ENCODE peak calls at places on chromosomes 13 and 19, in ten cellular contexts. B, R, G, D, K, Q, F, H, J and C are unnamed samples.
A peak's percentile ranks its signal among the peaks of the same experiment; 100 is the strongest.

GRCh38 chr19:35013047-35013819 is 13.1 kb downstream of the GRAMD1A start:
- DNase-seq in K (peak; percentile 84), Q (peak; percentile 87), H (peak; percentile 81), G (peak; percentile 89), R (peak; percentile 64), J (peak; percentile 85), F (no peak), D (peak; percentile 76), B (peak; percentile 86), C (peak; percentile 80)

GRCh38 chr19:9885077-9885552 is 50.0 kb downstream of the PIN1 start:
- DNase-seq in Q (peak; percentile 56), K (no peak), R (no peak), D (no peak), H (peak; percentile 28), B (no peak), G (no peak), J (no peak), F (no peak), C (peak; percentile 9)

GRCh38 chr13:48318714-48319457 is 15.3 kb downstream of the RB1 start:
- DNase-seq in Q (no peak), J (no peak), G (peak; percentile 71), K (peak; percentile 60), B (no peak), D (no peak), R (no peak), H (peak; percentile 24), F (no peak), C (no peak)

GRCh38 chr19:39765091-39766076 is 13.3 kb upstream of the LEUTX start:
- DNase-seq in D (peak; percentile 61), F (peak; percentile 24), K (peak; percentile 43), Q (peak; percentile 88), H (no peak), G (no peak), R (no peak), J (peak; percentile 76), B (peak; percentile 71), C (peak; percentile 67)

GRCh38 chr19:55692681-55693081 is 17.7 kb downstream of the EPN1 start:
- DNase-seq in R (no peak), D (no peak), K (peak; percentile 39), G (no peak), F (no peak), H (no peak), Q (no peak), J (no peak), B (no peak), C (no peak)

GRCh38 chr13:40116008-40116407 is 460.5 kb downstream of the COG6 start:
- DNase-seq in D (peak; percentile 46), H (no peak), F (no peak), J (no peak), G (no peak), Q (peak; percentile 5), K (no peak), B (peak; percentile 67), R (no peak), C (no peak)

GRCh38 chr13:96053003-96053703 is at the start of gene UGGT2:
- DNase-seq in F (peak; percentile 73), R (peak; percentile 91), D (peak; percentile 92), H (peak; percentile 97), J (peak; percentile 83), G (peak; percentile 98), K (peak; percentile 97), B (peak; percentile 80), Q (peak; percentile 90), C (peak; percentile 93)

GRCh38 chr13:21033866-21034601 is 27.4 kb downstream of the LATS2 start:
- DNase-seq in H (no peak), D (no peak), K (no peak), B (peak; percentile 77), F (no peak), G (no peak), J (no peak), R (peak; percentile 85), Q (no peak), C (no peak)

GRCh38 chr19:6279620-6279930 is 200 bp downstream of the MLLT1 start:
- DNase-seq in G (no peak), F (no peak), D (peak; percentile 90), R (no peak), B (no peak), H (no peak), Q (no peak), K (no peak), J (no peak), C (no peak)

GRCh38 chr13:41613984-41614581 is 156.7 kb downstream of the RGCC start:
- DNase-seq in R (no peak), D (no peak), J (no peak), F (no peak), K (peak; percentile 52), Q (no peak), B (no peak), H (peak; percentile 48), G (peak; percentile 64), C (peak; percentile 57)

GRCh38 chr13:112839347-112840105 is 129.5 kb upstream of the MCF2L start:
- DNase-seq in J (no peak), F (no peak), G (no peak), H (no peak), Q (no peak), R (no peak), B (no peak), D (no peak), K (no peak), C (no peak)

DNA sequence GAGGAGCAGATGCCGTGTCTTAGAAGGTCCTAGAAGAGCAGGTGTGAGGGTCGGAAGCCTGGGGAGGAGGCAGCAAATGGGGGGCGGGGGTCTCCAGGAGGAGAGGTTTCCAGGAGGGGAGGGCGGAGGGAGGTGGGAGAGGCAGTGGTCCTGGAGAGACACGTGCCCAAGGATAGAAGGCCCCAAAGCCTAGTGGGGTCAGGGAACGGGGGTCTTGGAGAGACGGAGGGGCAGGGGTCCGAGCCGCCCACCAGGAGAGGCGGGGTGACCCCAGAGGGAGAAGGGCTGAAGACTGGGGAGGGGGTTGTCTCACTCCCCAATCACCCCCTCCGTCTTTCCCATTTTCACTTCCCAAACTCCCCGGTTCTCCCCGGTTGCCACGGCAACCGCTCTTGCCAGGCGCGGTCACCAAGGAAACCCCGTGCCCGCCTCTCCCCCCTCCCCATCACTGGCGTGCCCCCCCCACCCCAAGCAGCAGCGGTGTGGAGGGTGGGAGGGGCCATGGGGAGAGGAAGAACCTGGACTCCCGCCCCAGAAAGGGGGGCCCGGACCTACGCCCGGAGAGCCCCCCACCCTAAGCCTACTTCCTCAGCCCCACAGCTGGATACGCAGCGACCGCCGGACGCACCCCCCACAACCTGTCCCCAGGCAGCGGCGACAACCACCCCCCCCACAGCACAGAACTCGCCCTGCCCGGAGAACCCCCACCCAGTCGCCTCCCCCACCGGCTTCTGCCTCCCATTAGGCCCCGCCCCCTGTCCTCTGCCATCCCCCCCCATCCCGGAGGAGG is 988 bp downstream of the LRRC4B start:
- DNase-seq in R (no peak), D (peak; percentile 69), B (no peak), G (no peak), J (no peak), F (no peak), K (no peak), H (no peak), Q (peak; percentile 65), C (no peak)
- TF ChIP-seq CTCF in R (no peak), D (no peak), B (no peak), G (no peak), J (no peak), F (no peak), K (no peak), H (no peak), Q (no peak), C (no peak)

DNA sequence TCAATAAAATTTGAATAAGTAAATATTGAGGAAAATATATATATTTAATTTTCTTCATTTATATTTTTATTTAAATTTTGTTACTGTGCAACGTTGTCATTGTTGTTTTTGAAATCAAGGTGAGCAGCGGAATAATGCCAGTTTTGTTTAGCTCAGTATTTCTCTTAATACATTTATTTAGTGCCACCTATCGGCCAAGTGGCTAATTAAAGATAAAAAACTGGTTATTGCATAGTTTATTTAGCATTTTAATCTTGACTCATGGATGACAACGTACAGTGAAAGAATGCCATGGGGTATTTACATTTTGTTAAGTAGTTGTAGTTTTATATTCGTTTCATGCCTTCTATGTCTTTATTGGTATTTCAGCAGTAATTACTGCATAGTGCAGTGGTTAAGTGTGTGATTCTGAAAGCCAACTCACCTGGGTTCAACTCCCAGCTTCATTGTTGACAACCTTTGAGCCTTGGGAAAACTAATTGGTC is 265.9 kb downstream of the MYO16 start:
- DNase-seq in G (no peak), Q (peak; percentile 69), R (no peak), D (no peak), B (peak; percentile 12), J (no peak), K (no peak), F (no peak), H (no peak), C (peak; percentile 20)
- TF ChIP-seq CTCF in G (peak; percentile 63), Q (peak; percentile 48), R (peak; percentile 56), D (peak; percentile 20), B (no peak), J (peak; percentile 85), K (peak; percentile 48), F (no peak), H (peak; percentile 23), C (peak; percentile 79)

GRCh38 chr13:32257649-32258048 is 57.5 kb downstream of the ZAR1L start:
- DNase-seq in K (no peak), D (no peak), J (no peak), H (no peak), F (no peak), G (no peak), B (no peak), Q (no peak), R (no peak), C (no peak)

GRCh38 chr13:32256243-32256642 is 58.9 kb downstream of the ZAR1L start:
- DNase-seq in K (no peak), R (no peak), H (no peak), Q (no peak), B (no peak), G (no peak), D (no peak), F (no peak), J (no peak), C (no peak)

GRCh38 chr13:32262165-32262564 is 53.0 kb downstream of the ZAR1L start:
- DNase-seq in G (no peak), Q (no peak), B (no peak), H (no peak), R (no peak), K (no peak), D (no peak), J (no peak), F (no peak), C (no peak)

GRCh38 chr13:32261567-32261966 is 53.6 kb downstream of the ZAR1L start:
- DNase-seq in K (no peak), H (peak; percentile 58), B (no peak), J (no peak), Q (no peak), D (peak; percentile 32), F (no peak), R (peak; percentile 30), G (no peak), C (no peak)

DNA sequence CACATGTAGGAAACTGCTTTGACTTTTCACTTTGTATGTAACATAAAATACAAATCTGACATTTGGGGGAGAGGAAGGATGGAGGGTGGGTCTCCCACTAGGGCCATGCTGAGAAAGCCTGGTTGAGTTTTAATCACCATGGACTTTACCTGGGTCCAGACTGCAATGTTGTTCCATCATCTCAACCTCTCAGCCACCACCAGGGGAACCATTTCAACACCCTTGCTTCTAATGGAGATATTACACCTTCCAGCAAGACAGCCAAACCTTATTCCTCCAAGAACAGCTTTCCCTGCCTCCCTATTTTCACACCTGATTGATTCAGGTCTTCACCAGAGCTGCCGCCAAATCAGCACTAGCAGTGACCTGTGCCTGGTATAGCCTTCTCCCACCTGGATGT is 56.0 kb downstream of the ZAR1L start:
- DNase-seq in Q (peak; percentile 49), G (no peak), B (no peak), K (no peak), R (no peak), D (no peak), J (no peak), H (no peak), F (no peak), C (no peak)
- TF ChIP-seq CTCF in Q (peak; percentile 22), G (no peak), B (no peak), K (no peak), R (peak; percentile 18), D (peak; percentile 38), J (peak; percentile 29), H (no peak), F (no peak), C (no peak)

GRCh38 chr19:29966594-29967249 is 24.7 kb downstream of the URI1 start:
- DNase-seq in K (no peak), G (no peak), R (no peak), Q (peak; percentile 8), H (no peak), D (no peak), B (no peak), J (no peak), F (no peak), C (no peak)
- TF ChIP-seq CTCF in K (no peak), G (peak; percentile 20), R (no peak), Q (no peak), H (no peak), D (peak; percentile 10), B (no peak), J (peak; percentile 45), F (no peak), C (no peak)